ENCODE peak calls at places on chromosomes 1 and 21, in eight cellular contexts. P is IMR-90; D is adrenal gland; I is CD4-positive, CD25-positive, alpha-beta regulatory T cell; V is hepatocyte; M is aorta; X is colonic mucosa; G is body of pancreas. Y is an unnamed sample. For H3K9me3 and H3K36me3, the result is how much of the 10 kb centered on the place peaks cover.

GRCh38 chr1:240734001-240734400 is 122.0 kb upstream of the GREM2 start:
- DNase-seq in P (no peak), D (no peak), I (no peak), V (no peak), M (no peak), X (no peak), G (no peak), Y (no peak)

GRCh38 chr1:79896136-79896535 is 889.6 kb upstream of the ADGRL4 start:
- DNase-seq in P (no peak), D (no peak), I (no peak), V (no peak), M (no peak), X (no peak), G (no peak), Y (no peak)

GRCh38 chr1:217348960-217349664 is 281.8 kb downstream of the GPATCH2 start:
- DNase-seq in P (no peak), D (no peak), I (no peak), V (no peak), M (no peak), X (no peak), G (no peak), Y (no peak)

GRCh38 chr1:76494807-76495206 is 372.5 kb upstream of the ST6GALNAC5 start:
- DNase-seq in P (peak), D (no peak), I (peak), V (no peak), M (no peak), X (no peak), G (no peak), Y (no peak)

GRCh38 chr21:24418671-24419070 is 1188.6 kb downstream of the MRPL39 start:
- DNase-seq in P (no peak), D (no peak), I (no peak), V (no peak), M (no peak), X (no peak), G (no peak), Y (no peak)

GRCh38 chr21:29378814-29379213 is 80.1 kb downstream of the BACH1 start:
- DNase-seq in P (peak), D (no peak), I (no peak), V (no peak), M (no peak), X (no peak), G (no peak), Y (no peak)

GRCh38 chr1:219460561-219461511 is 152.1 kb downstream of the ZC3H11B start:
- DNase-seq in P (peak), D (no peak), I (no peak), V (no peak), M (no peak), X (no peak), G (no peak), Y (no peak)

GRCh38 chr1:184399192-184399847 is 12.5 kb downstream of the C1orf21 start:
- DNase-seq in P (no peak), D (no peak), I (no peak), V (no peak), M (no peak), X (no peak), G (no peak), Y (peak)

GRCh38 chr1:53061859-53062714 is at the start of gene PODN:
- DNase-seq in P (no peak), D (no peak), I (no peak), V (peak), M (peak), X (no peak), G (no peak), Y (peak)

GRCh38 chr1:161885013-161885412 is 118.9 kb downstream of the ATF6 start:
- DNase-seq in P (peak), D (no peak), I (no peak), V (no peak), M (no peak), X (no peak), G (no peak), Y (peak)

GRCh38 chr1:184626076-184627011 is 128.3 kb downstream of the EDEM3 start:
- DNase-seq in P (no peak), D (peak), I (no peak), V (no peak), M (no peak), X (no peak), G (no peak), Y (no peak)

DNA sequence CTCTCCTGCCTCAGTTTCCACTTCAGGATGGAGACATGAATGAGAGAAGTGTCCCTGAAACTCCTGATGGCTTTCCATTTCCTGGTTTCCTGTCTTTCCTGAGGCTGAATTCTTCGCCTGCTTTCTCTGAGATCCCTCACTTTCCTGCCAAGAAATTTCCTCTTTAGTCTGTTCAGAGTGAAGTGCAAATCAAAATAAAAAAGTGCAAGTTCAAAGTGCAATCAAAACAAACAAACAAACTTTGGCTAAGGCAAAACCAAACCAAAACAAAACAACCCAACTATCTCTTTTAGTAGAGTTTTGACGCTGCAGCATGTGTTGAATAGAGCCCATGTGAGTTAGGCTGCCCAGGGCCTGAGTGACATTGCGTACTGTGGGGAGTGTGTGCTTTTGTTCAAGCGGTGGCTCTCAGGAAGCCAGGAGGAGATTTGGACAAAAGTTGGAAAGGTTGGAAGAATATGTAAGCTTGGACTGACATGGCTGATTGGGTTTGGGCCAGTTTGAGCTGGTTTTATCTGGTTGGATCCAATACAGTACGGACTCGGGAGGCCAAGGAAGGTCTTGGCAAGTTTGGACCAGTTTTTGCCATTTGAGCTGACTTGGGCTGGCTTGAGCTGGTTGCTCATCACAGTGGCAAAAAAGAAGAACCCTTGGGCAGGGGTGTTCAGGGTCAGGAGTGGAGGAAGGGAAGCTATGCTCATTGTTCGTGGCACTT is 61.1 kb upstream of the TINAGL1 start:
- DNase-seq in P (no peak), D (no peak), I (no peak), V (no peak), M (no peak), X (no peak), G (no peak), Y (no peak)
- H3K4me3 ChIP-seq in P (no peak), D (no peak), I (no peak), V (no peak), M (no peak), X (no peak), G (no peak), Y (no peak)

GRCh38 chr21:20946701-20947100 is 51.5 kb upstream of the NCAM2 start:
- DNase-seq in P (no peak), D (no peak), I (no peak), V (no peak), M (no peak), X (no peak), G (no peak), Y (no peak)

GRCh38 chr21:20942523-20942922 is 55.7 kb upstream of the NCAM2 start:
- DNase-seq in P (no peak), D (no peak), I (no peak), V (no peak), M (no peak), X (no peak), G (no peak), Y (no peak)

DNA sequence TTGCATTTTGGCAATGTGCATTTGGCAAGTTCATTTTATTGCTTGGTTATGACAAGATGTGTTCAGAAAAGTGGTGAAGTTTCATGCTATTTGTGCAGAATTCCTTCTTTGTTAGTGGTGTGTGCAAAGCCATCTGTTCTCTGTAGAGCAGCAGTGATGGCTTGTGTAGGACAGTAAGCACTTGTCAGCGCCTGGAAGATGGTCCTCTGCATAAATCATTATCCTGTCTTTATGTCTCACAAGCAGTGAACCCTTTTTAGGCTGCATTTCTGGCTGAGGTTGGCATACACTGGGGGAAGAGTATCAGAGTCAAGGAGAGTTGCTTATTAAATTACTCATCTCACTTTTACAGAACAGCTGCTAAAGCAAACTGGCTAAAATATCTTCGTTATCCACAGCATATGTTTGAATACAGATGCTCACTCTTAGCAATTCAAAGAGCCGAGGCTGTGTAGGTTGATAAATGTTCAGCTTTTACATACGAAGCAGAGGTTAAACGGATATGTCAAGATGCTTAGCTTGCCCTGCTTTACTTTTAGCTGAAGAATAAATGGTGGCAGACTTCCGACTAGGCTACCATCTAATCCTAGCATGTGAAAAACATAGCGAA is 54.6 kb upstream of the NCAM2 start:
- DNase-seq in P (no peak), D (no peak), I (no peak), V (no peak), M (no peak), X (no peak), G (no peak), Y (no peak)
- H3K9me3 ChIP-seq in P (under half), D (under half), I (under half), V (under half), M (under half), X (under half), G (under half), Y (under half)

DNA sequence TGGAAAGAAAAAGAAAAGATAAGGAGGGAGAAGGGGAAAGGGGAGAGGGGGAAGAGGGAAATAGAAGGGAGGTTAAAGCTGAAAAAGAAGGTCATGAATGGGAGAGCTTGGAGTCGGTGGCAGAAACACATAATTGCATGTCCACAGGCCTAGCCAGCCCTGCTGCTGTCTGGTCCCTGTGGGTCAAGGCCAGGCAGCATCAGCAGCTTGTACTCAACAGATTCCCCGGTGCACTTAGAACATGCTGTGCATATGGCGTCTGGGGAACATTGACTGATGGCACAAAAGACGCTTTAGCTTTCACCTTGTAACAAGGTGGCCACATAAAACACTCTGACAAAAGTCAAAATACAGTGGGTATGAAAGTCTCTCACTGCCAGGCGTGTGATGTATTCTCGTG is 25.9 kb downstream of the COG2 start:
- DNase-seq in P (no peak), D (peak), I (no peak), V (no peak), M (no peak), X (no peak), G (no peak), Y (no peak)
- H3K36me3 ChIP-seq in P (under half), D (half or more), I (half or more), V (under half), M (under half), X (under half), G (under half), Y (under half)

GRCh38 chr21:34805157-34805556 is 136.4 kb downstream of the CLIC6 start:
- DNase-seq in P (no peak), D (no peak), I (no peak), V (no peak), M (no peak), X (no peak), G (no peak), Y (no peak)
- H3K4me3 ChIP-seq in P (no peak), D (no peak), I (no peak), V (no peak), M (no peak), X (no peak), G (no peak), Y (no peak)

Y was measured in cardiac muscle cell.